ENCODE peak calls at places on chromosomes 7 and 10, in ten cellular contexts. E is body of pancreas, G is neural crest cell, S is endothelial cell of umbilical vein, I is natural killer cell, Y is fibroblast of lung, C is activated B cell treated with CpG ODN at 0.5 μM for 24 hours, D is neural progenitor cell, H is type B pancreatic cell, F is lower lobe of right lung. T is an unnamed sample.

GRCh38 chr7:48638041-48638440 is 286.3 kb upstream of the CDC14C start:
- DNase-seq in Y (no peak), C (no peak), S (no peak), G (no peak), E (no peak), H (no peak), D (no peak), F (no peak), I (no peak), T (no peak)

GRCh38 chr10:84163992-84164391 is 9.6 kb upstream of the GPR15LG start:
- DNase-seq in Y (no peak), C (no peak), D (no peak), E (no peak), G (no peak), I (no peak), H (no peak), F (no peak), S (no peak), T (no peak)

GRCh38 chr7:83149466-83149865 is 13.2 kb downstream of the PCLO start:
- DNase-seq in C (no peak), S (no peak), D (no peak), G (no peak), H (no peak), Y (peak), F (no peak), I (no peak), E (no peak), T (no peak)

GRCh38 chr7:17405786-17406185 is 107.3 kb downstream of the AHR start:
- DNase-seq in E (no peak), G (no peak), F (no peak), H (no peak), C (no peak), I (no peak), S (peak), D (no peak), Y (peak), T (no peak)

GRCh38 chr7:74183142-74183541 is 9.0 kb downstream of the EIF4H start:
- DNase-seq in G (no peak), I (no peak), Y (no peak), D (no peak), E (no peak), H (no peak), C (no peak), F (no peak), S (no peak), T (no peak)

GRCh38 chr7:43164757-43165156 is 52.3 kb downstream of the HECW1 start:
- DNase-seq in E (no peak), H (no peak), G (no peak), Y (peak), C (no peak), I (no peak), F (no peak), S (peak), D (no peak), T (no peak)

GRCh38 chr10:118994321-118994720 is 35.2 kb upstream of the NANOS1 start:
- DNase-seq in D (no peak), I (no peak), Y (no peak), F (no peak), G (no peak), E (no peak), H (no peak), S (no peak), C (no peak), T (no peak)

GRCh38 chr10:3525832-3526449 is 259.1 kb downstream of the KLF6 start:
- DNase-seq in S (peak), Y (peak), G (no peak), E (no peak), I (no peak), H (no peak), F (no peak), D (no peak), C (no peak), T (no peak)

GRCh38 chr7:78224923-78225322 is 426.4 kb downstream of the PHTF2 start:
- DNase-seq in Y (peak), I (no peak), C (no peak), S (no peak), G (no peak), F (no peak), D (no peak), H (no peak), E (no peak), T (no peak)

GRCh38 chr10:62689712-62690111 is 114.8 kb upstream of the ADO start:
- DNase-seq in F (no peak), D (no peak), G (no peak), S (peak), E (no peak), C (no peak), H (no peak), I (no peak), Y (no peak), T (no peak)

GRCh38 chr7:1844956-1845390 is 174.9 kb downstream of the ELFN1 start:
- DNase-seq in S (no peak), F (peak), G (no peak), I (no peak), D (no peak), E (no peak), H (no peak), C (no peak), Y (no peak), T (peak)

GRCh38 chr10:35192645-35193249 is 66.1 kb downstream of the CREM start:
- DNase-seq in G (no peak), D (no peak), Y (no peak), H (no peak), F (no peak), E (no peak), S (no peak), I (no peak), C (no peak), T (no peak)

GRCh38 chr7:101172005-101172853 is 6.9 kb upstream of the VGF start:
- DNase-seq in C (peak), I (no peak), G (no peak), S (no peak), F (no peak), H (no peak), E (no peak), D (peak), Y (no peak), T (no peak)

GRCh38 chr7:117667456-117667855 is 187.6 kb downstream of the CFTR start:
- DNase-seq in D (no peak), E (no peak), C (no peak), S (no peak), G (no peak), I (no peak), F (no peak), Y (peak), H (no peak), T (no peak)

GRCh38 chr10:6647811-6648526 is 67.9 kb upstream of the PRKCQ start:
- DNase-seq in D (peak), F (peak), S (peak), Y (peak), C (no peak), G (peak), E (peak), H (no peak), I (peak), T (no peak)

GRCh38 chr7:100545636-100546128 is 6.7 kb downstream of the AGFG2 start:
- DNase-seq in G (no peak), F (no peak), S (peak), D (peak), H (no peak), E (peak), I (no peak), Y (peak), C (no peak), T (no peak)

GRCh38 chr10:132178885-132179545 is 7.7 kb upstream of the DPYSL4 start:
- DNase-seq in Y (no peak), H (no peak), G (no peak), I (no peak), E (no peak), C (no peak), F (no peak), S (no peak), D (no peak), T (no peak)

GRCh38 chr10:72665925-72666324 is 26.0 kb upstream of the MCU start:
- DNase-seq in H (no peak), S (peak), I (no peak), G (no peak), E (no peak), F (no peak), C (no peak), Y (peak), D (no peak), T (no peak)

GRCh38 chr10:86953747-86954680 is 3.4 kb downstream of the MMRN2 start:
- DNase-seq in D (peak), I (no peak), F (peak), C (no peak), G (peak), Y (peak), H (no peak), E (no peak), S (peak), T (peak)

GRCh38 chr10:359762-360161 is 224.5 kb downstream of the ZMYND11 start:
- DNase-seq in D (no peak), S (no peak), G (no peak), F (no peak), H (no peak), E (no peak), C (no peak), Y (no peak), I (no peak), T (no peak)

GRCh38 chr10:110914411-110914810 is 4.6 kb downstream of the BBIP1 start:
- DNase-seq in F (no peak), D (no peak), H (no peak), Y (peak), C (no peak), E (no peak), I (no peak), S (no peak), G (no peak), T (no peak)

GRCh38 chr7:5824297-5824610 is 42.8 kb upstream of the RNF216 start:
- DNase-seq in E (no peak), Y (no peak), H (no peak), F (no peak), I (no peak), G (no peak), C (no peak), D (no peak), S (no peak), T (no peak)

GRCh38 chr7:5827755-5828154 is 46.3 kb upstream of the RNF216 start:
- DNase-seq in Y (no peak), E (peak), S (peak), H (no peak), F (peak), C (no peak), I (no peak), G (no peak), D (peak), T (peak)

DNA sequence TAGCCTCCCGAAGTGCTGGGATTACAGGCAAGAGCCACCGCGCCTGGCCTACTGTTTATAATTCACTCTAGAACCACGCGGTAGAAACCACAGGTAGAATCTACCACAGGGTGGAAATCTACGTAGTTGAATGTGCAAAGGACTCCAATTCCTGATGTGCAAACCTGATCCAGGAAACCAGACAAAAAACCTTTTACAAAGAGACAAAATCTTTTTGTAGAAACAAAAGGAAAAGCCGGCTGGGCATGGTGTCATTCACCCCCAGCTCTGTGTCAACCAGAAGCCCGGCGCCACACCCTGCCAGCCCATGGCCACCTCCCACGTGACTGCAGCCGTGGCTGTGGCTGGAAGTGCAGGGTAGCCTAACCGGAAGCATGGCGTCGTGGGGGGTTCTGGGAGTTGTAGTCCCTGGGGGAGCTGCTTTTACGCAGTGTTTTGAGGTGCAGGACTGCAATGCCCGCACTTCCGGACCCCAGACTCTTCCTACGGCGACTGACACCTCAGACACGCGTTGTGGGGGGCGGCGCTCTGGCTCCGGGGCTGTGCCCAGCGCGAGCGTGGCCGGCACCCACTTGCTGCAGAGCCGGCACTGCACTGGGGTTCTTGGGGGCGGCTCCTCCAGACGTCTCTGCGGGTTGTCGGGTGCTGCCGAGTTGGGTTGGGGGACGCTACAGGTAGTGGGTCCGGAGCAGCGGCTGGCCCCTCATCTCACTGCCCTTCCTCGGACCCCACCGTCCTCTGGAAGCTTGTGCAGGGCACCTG is 41.5 kb upstream of the RNF216 start:
- DNase-seq in D (peak), H (peak), Y (peak), F (peak), C (peak), I (peak), S (peak), E (peak), G (peak), T (peak)
- TF ChIP-seq CTCF in D (peak), H (peak), Y (no peak), F (no peak), C (no peak), I (no peak), S (no peak), E (peak), G (no peak), T (no peak)

DNA sequence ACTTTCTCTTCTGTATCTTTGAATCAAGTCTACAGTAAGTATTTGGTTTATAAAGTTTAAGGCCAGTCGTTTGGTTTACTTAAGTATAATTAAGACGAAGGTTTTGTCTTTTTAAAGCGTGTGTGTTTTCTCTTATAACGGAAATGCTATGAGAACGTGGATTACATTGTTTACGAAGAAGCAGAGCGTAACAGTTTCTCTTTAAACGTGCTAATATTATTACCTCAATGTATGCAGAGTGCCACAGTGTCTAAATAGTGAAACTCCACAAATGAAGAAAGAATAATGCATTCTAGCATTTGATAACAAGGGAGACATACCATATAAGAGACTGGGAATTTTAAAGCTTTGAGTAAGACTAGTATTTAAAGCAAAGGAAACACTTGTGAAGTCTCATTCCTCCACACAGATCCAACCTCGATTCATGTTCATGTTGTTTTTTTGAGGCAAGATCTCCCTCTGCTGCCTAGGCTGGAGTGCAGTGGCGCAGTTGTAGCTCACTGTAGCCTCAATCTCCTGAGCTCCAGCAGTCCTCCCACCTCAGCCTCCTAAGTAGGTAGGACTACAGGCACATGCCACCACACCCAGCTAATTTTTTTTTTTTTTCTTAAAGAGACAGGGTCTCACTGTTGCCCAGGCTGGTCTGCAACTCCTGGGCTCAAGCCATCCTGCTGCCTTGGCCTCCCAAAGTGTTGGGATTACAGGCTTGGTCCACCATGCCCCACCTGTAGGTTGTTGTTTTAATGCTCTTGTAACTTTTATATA is 75.1 kb downstream of the ANKRD61 start:
- DNase-seq in G (no peak), S (peak), Y (peak), H (no peak), E (peak), F (no peak), D (peak), I (no peak), C (no peak), T (no peak)
- TF ChIP-seq CTCF in G (no peak), S (peak), Y (peak), H (no peak), E (peak), F (peak), D (no peak), I (no peak), C (no peak), T (no peak)

GRCh38 chr7:139699640-139700504 is 77.9 kb downstream of the HIPK2 start:
- DNase-seq in D (peak), I (no peak), H (no peak), S (no peak), C (no peak), F (no peak), Y (peak), G (no peak), E (no peak), T (no peak)
- TF ChIP-seq CTCF in D (peak), I (no peak), H (no peak), S (no peak), C (no peak), F (no peak), Y (peak), G (no peak), E (no peak), T (no peak)

GRCh38 chr10:21021843-21022594 is 124.9 kb upstream of the NEBL start:
- DNase-seq in S (no peak), Y (no peak), H (no peak), C (no peak), E (no peak), F (no peak), G (no peak), D (peak), I (no peak), T (no peak)

GRCh38 chr10:21022821-21023220 is 125.7 kb upstream of the NEBL start:
- DNase-seq in S (no peak), F (no peak), E (no peak), H (no peak), I (no peak), G (no peak), Y (no peak), D (no peak), C (no peak), T (no peak)

GRCh38 chr10:21015838-21016237 is 118.7 kb upstream of the NEBL start:
- DNase-seq in F (no peak), Y (no peak), E (no peak), C (no peak), S (no peak), I (no peak), G (no peak), H (no peak), D (no peak), T (no peak)

GRCh38 chr10:21021231-21021630 is 124.1 kb upstream of the NEBL start:
- DNase-seq in F (no peak), Y (no peak), E (no peak), C (no peak), G (no peak), S (no peak), H (no peak), D (no peak), I (no peak), T (no peak)

GRCh38 chr10:21020545-21020944 is 123.4 kb upstream of the NEBL start:
- DNase-seq in G (no peak), C (no peak), H (no peak), Y (no peak), E (peak), F (no peak), I (no peak), D (peak), S (peak), T (peak)
- TF ChIP-seq CTCF in G (peak), C (no peak), H (peak), Y (peak), E (peak), F (no peak), I (no peak), D (peak), S (peak), T (peak)

GRCh38 chr10:22579826-22580225 is 134.6 kb downstream of the PIP4K2A start:
- DNase-seq in E (no peak), Y (no peak), F (no peak), C (no peak), G (no peak), H (no peak), D (no peak), S (no peak), I (no peak), T (no peak)

GRCh38 chr10:22570234-22570633 is 144.1 kb downstream of the PIP4K2A start:
- DNase-seq in I (no peak), C (no peak), E (no peak), H (no peak), F (no peak), Y (no peak), S (no peak), D (no peak), G (no peak), T (no peak)

GRCh38 chr10:22568928-22569327 is 145.4 kb downstream of the PIP4K2A start:
- DNase-seq in H (no peak), G (no peak), F (no peak), C (no peak), Y (no peak), I (no peak), E (no peak), D (no peak), S (no peak), T (no peak)

GRCh38 chr10:22570733-22571430 is 143.5 kb downstream of the PIP4K2A start:
- DNase-seq in I (peak), S (no peak), F (no peak), G (no peak), E (no peak), C (no peak), H (no peak), D (no peak), Y (no peak), T (no peak)

DNA sequence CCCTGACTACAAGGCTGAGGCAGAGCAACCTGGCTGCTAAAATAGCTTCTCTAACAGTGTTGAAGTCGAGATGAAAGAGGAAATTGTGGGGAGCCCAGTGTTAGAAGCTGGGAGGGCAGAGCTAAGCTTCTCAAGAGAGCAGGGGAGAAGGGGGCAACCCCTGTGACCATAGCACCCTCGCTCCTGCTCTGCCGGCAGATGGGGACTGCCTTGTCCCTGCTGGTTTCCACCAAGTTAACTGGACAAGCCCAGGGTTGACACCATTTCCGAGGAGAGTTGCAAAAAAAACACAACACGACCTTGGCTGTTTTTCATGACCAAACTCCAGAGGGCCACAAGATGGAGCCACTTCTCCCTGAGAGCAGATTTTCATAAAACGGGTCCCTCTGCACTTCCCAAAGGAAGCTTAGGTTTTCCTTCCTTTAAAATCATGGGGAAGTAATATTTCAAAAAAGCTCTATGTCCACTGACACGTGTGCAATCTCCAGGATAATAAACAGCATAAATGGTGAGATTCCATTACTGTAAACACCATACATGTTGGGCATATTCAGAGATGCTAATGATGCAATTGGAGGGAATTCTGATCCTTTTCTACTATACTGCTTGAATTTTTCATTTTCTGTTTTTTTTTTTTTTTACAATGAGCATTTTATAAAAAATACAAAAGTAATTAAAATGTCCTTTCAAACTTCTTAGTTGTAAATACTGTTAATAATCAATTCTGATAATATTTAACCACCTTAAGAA is 140.4 kb downstream of the PIP4K2A start:
- DNase-seq in H (no peak), E (no peak), Y (no peak), G (no peak), F (no peak), I (peak), D (peak), S (peak), C (no peak), T (no peak)
- TF ChIP-seq CTCF in H (peak), E (peak), Y (peak), G (peak), F (peak), I (peak), D (peak), S (peak), C (no peak), T (peak)

DNA sequence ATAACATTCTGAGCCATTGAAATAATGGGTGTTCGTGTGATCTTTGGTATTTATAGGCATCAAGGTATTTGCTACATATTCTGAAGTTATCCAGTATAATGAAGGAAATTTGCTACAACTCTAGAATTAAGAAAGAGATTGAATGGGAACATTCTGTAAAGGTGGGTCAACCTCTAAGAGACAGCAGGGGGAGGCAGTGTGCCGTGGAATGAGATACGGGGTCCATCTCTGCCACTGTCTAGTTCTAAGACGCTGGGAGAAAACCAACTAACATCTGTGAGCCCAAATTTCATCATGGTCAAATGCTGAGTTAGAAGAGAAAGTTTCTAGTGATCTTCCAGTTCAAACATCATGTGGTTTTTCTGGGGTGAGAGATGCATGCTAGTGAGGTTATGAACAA is 368.9 kb downstream of the SORCS1 start:
- DNase-seq in D (peak), S (no peak), E (peak), I (peak), F (no peak), C (no peak), H (no peak), Y (no peak), G (peak), T (peak)
- TF ChIP-seq CTCF in D (peak), S (no peak), E (peak), I (peak), F (peak), C (no peak), H (peak), Y (no peak), G (peak), T (peak)